ENCODE peak calls at places on chromosome 1, in five cellular contexts. V is heart left ventricle, S is GM12892, B is esophagus squamous epithelium, Y is H54. C is an unnamed sample.

GRCh38 chr1:164702216-164702615 is 143.2 kb downstream of the PBX1 start:
- DNase-seq in V (no peak), S (no peak), B (no peak), Y (peak; percentile 9), C (no peak)

GRCh38 chr1:53927376-53927881 is 18.1 kb downstream of the IFT25 start:
- DNase-seq in V (no peak), S (no peak), B (no peak), Y (no peak), C (no peak)

GRCh38 chr1:228277491-228278431 is 69.9 kb downstream of the OBSCN start:
- DNase-seq in V (no peak), S (no peak), B (no peak), Y (no peak), C (peak; percentile 58)

GRCh38 chr1:81549588-81550127 is 251.1 kb upstream of the ADGRL2 start:
- DNase-seq in V (no peak), S (no peak), B (no peak), Y (peak; percentile 14), C (no peak)

GRCh38 chr1:105591681-105592080 is 1464.8 kb upstream of the PRMT6 start:
- DNase-seq in V (no peak), S (no peak), B (no peak), Y (no peak), C (no peak)

GRCh38 chr1:64669098-64669675 is 75.7 kb upstream of the RAVER2 start:
- DNase-seq in V (no peak), S (no peak), B (no peak), Y (no peak), C (no peak)

GRCh38 chr1:74193908-74194307 is 4.1 kb downstream of the LRRIQ3 start:
- DNase-seq in V (no peak), S (no peak), B (no peak), Y (peak; percentile 2), C (no peak)

GRCh38 chr1:16139473-16139962 is 16.4 kb downstream of the EPHA2 start:
- DNase-seq in V (no peak), S (no peak), B (no peak), Y (peak; percentile 64), C (no peak)

GRCh38 chr1:228174482-228175315 is 9.1 kb downstream of the IBA57 start:
- DNase-seq in V (peak; percentile 60), S (no peak), B (no peak), Y (no peak), C (peak; percentile 65)

GRCh38 chr1:47534417-47534816 is 96.6 kb downstream of the FOXD2 start:
- DNase-seq in V (no peak), S (no peak), B (no peak), Y (no peak), C (no peak)

GRCh38 chr1:204652556-204652955 is 33.0 kb downstream of the LRRN2 start:
- DNase-seq in V (no peak), S (no peak), B (no peak), Y (no peak), C (no peak)

GRCh38 chr1:33867684-33868083 is 3.8 kb downstream of the HMGB4 start:
- DNase-seq in V (no peak), S (no peak), B (no peak), Y (no peak), C (no peak)

GRCh38 chr1:223248001-223248786 is 105.1 kb upstream of the TLR5 start:
- DNase-seq in V (no peak), S (no peak), B (no peak), Y (no peak), C (no peak)

GRCh38 chr1:18155881-18156385 is 48.3 kb downstream of the IGSF21 start:
- DNase-seq in V (no peak), S (no peak), B (no peak), Y (no peak), C (no peak)

GRCh38 chr1:89085781-89086180 is 20.8 kb upstream of the GBP1 start:
- DNase-seq in V (no peak), S (peak; percentile 13), B (no peak), Y (peak; percentile 19), C (no peak)

GRCh38 chr1:192003295-192004083 is 154.8 kb upstream of the RGS18 start:
- DNase-seq in V (no peak), S (no peak), B (no peak), Y (no peak), C (no peak)

GRCh38 chr1:30418426-30419245 is 304.7 kb downstream of the MATN1 start:
- DNase-seq in V (no peak), S (no peak), B (no peak), Y (no peak), C (no peak)

GRCh38 chr1:111490220-111490619 is 13.2 kb downstream of the ADORA3 start:
- DNase-seq in V (no peak), S (no peak), B (no peak), Y (no peak), C (no peak)

GRCh38 chr1:193264313-193265065 is 78.1 kb upstream of the B3GALT2 start:
- DNase-seq in V (no peak), S (no peak), B (no peak), Y (no peak), C (no peak)

GRCh38 chr1:31771891-31772668 is 7.9 kb upstream of the ADGRB2 start:
- DNase-seq in V (no peak), S (no peak), B (no peak), Y (no peak), C (no peak)

GRCh38 chr1:203006948-203007871 is at the start of gene TMEM183A:
- DNase-seq in V (peak; percentile 97), S (peak; percentile 74), B (peak; percentile 86), Y (peak; percentile 86), C (peak; percentile 99)

GRCh38 chr1:153685578-153686340 is 7.3 kb downstream of the NPR1 start:
- DNase-seq in V (peak; percentile 15), S (no peak), B (no peak), Y (no peak), C (no peak)

GRCh38 chr1:23805025-23805424 is 4.5 kb upstream of the GALE start:
- DNase-seq in V (no peak), S (no peak), B (no peak), Y (no peak), C (no peak)

GRCh38 chr1:16724718-16725438 is 15.4 kb upstream of the RNU1-4 start:
- DNase-seq in V (peak; percentile 77), S (no peak), B (no peak), Y (no peak), C (peak; percentile 79)

GRCh38 chr1:80164150-80164549 is 1157.6 kb upstream of the ADGRL4 start:
- DNase-seq in V (no peak), S (no peak), B (no peak), Y (no peak), C (no peak)

GRCh38 chr1:184836934-184837698 is 82.5 kb upstream of the EDEM3 start:
- DNase-seq in V (no peak), S (no peak), B (no peak), Y (no peak), C (no peak)

GRCh38 chr1:29471487-29472313 is 235.4 kb downstream of the PTPRU start:
- DNase-seq in V (no peak), S (no peak), B (no peak), Y (no peak), C (peak; percentile 39)

GRCh38 chr1:79113836-79114235 is 107.3 kb upstream of the ADGRL4 start:
- DNase-seq in V (no peak), S (no peak), B (no peak), Y (no peak), C (no peak)

GRCh38 chr1:68051475-68051874 is 1.0 kb upstream of the DIRAS3 start:
- DNase-seq in V (peak; percentile 74), S (no peak), B (no peak), Y (peak; percentile 30), C (no peak)
- TF ChIP-seq POLR2A in V (no peak), S (no peak), B (no peak), Y (no peak), C (no peak)

GRCh38 chr1:36735436-36735835 is 252.7 kb upstream of the CSF3R start:
- DNase-seq in V (no peak), S (no peak), B (no peak), Y (no peak), C (no peak)
- TF ChIP-seq POLR2A in V (no peak), S (no peak), B (no peak), Y (no peak), C (no peak)

GRCh38 chr1:66300280-66300973 is 233.5 kb upstream of the SGIP1 start:
- DNase-seq in V (no peak), S (no peak), B (no peak), Y (no peak), C (no peak)
- TF ChIP-seq POLR2A in V (no peak), S (no peak), B (no peak), Y (no peak), C (no peak)

GRCh38 chr1:173415490-173415889 is 61.6 kb upstream of the PRDX6 start:
- DNase-seq in V (no peak), S (no peak), B (no peak), Y (no peak), C (no peak)

GRCh38 chr1:173417563-173417962 is 59.6 kb upstream of the PRDX6 start:
- DNase-seq in V (no peak), S (no peak), B (no peak), Y (no peak), C (no peak)

GRCh38 chr1:173414136-173414535 is 63.0 kb upstream of the PRDX6 start:
- DNase-seq in V (no peak), S (no peak), B (no peak), Y (no peak), C (no peak)

GRCh38 chr1:173414539-173414938 is 62.6 kb upstream of the PRDX6 start:
- DNase-seq in V (no peak), S (no peak), B (no peak), Y (no peak), C (no peak)

DNA sequence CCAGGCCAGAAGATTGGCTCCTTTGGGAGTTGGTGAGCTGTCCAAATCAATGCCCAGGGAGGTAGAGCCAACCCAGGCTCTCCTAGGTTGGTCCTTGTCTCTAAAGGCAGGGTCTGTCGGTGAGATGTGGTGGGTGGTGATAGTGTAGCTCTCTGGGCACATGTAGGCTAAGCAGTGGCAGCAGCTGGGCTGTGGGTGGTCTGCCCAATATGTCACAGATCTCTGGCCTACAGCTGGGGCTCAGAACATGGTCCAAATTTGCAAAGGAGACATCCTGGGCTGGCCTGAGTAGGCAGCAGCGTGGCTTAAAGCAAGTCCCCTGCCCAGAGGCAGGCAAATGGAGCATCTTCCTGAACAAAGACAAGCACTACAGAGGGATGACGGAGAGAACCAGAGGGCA is 61.1 kb upstream of the PRDX6 start:
- DNase-seq in V (no peak), S (no peak), B (no peak), Y (no peak), C (no peak)
- TF ChIP-seq POLR2A in V (no peak), S (no peak), B (no peak), Y (no peak), C (no peak)

DNA sequence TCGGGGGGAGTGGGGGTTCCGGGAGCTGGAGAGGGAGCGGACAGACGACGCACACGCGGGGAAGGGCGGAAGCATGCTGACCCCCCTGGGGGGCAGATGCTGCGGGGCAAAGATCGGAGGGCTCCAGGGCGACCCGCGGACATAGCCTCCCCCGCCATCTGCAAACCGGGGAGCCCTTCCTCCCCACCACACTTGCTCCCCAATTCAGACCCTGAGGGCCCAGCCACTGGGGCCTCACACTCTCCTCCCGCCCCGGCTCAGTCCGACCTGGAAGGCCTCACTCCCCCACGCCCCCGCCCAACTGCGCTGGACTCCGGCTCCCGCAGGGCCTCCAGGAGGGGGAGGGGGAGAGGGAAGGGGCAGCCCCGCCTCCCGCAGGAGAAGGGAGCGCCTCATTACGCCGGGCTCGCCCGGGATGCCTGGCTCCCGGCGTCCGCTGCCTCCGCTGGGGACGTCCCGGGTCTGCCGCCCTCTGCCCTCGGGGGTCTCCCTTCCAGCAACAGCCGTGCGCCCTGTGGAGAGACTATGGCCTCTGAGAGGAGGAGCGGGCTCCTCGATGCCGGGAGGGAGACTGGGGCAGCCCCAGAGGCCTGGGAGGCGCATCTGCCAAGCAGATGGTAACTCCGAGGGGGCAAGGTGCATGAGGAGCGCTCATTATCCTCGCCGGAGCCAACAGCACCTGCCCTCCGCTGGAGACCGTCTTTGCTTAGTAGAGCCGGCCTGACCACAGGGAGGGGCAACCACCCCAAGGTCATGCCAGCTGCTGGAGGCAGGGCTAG is 636 bp upstream of the CAMK2N1 start:
- DNase-seq in V (peak; percentile 88), S (no peak), B (no peak), Y (no peak), C (peak; percentile 95)
- TF ChIP-seq POLR2A in V (no peak), S (no peak), B (no peak), Y (no peak), C (no peak)